ENCODE peak calls at places on chromosome 4, in seven cellular contexts. T is astrocyte; W is OCI-LY7; Q is CD8-positive, alpha-beta T cell; M is right lobe of liver; F is GM13977; C is lower leg skin. S is an unnamed sample.

GRCh38 chr4:20432098-20432497 is 180.4 kb downstream of the SLIT2 start:
- DNase-seq in T (peak), W (no peak), Q (no peak), M (no peak), F (no peak), C (no peak), S (no peak)

GRCh38 chr4:108852691-108853090 is 89.8 kb upstream of the ETNPPL start:
- DNase-seq in T (no peak), W (no peak), Q (no peak), M (no peak), F (no peak), C (no peak), S (no peak)

GRCh38 chr4:87213425-87213824 is 7.0 kb downstream of the KLHL8 start:
- DNase-seq in T (no peak), W (no peak), Q (no peak), M (no peak), F (no peak), C (no peak), S (no peak)

GRCh38 chr4:112058433-112058832 is 86.8 kb upstream of the FAM241A start:
- DNase-seq in T (peak), W (no peak), Q (no peak), M (no peak), F (no peak), C (no peak), S (no peak)

GRCh38 chr4:140158234-140159030 is 4.4 kb upstream of the MAML3 start:
- DNase-seq in T (peak), W (peak), Q (no peak), M (peak), F (no peak), C (no peak), S (peak)

GRCh38 chr4:26176621-26177121 is 144.1 kb upstream of the RBPJ start:
- DNase-seq in T (peak), W (no peak), Q (no peak), M (no peak), F (no peak), C (no peak), S (no peak)

GRCh38 chr4:2991243-2991642 is 27.9 kb downstream of the GRK4 start:
- DNase-seq in T (no peak), W (no peak), Q (no peak), M (no peak), F (no peak), C (no peak), S (no peak)

GRCh38 chr4:118014831-118015230 is 19.5 kb upstream of the NDST3 start:
- DNase-seq in T (no peak), W (no peak), Q (no peak), M (no peak), F (no peak), C (no peak), S (no peak)

DNA sequence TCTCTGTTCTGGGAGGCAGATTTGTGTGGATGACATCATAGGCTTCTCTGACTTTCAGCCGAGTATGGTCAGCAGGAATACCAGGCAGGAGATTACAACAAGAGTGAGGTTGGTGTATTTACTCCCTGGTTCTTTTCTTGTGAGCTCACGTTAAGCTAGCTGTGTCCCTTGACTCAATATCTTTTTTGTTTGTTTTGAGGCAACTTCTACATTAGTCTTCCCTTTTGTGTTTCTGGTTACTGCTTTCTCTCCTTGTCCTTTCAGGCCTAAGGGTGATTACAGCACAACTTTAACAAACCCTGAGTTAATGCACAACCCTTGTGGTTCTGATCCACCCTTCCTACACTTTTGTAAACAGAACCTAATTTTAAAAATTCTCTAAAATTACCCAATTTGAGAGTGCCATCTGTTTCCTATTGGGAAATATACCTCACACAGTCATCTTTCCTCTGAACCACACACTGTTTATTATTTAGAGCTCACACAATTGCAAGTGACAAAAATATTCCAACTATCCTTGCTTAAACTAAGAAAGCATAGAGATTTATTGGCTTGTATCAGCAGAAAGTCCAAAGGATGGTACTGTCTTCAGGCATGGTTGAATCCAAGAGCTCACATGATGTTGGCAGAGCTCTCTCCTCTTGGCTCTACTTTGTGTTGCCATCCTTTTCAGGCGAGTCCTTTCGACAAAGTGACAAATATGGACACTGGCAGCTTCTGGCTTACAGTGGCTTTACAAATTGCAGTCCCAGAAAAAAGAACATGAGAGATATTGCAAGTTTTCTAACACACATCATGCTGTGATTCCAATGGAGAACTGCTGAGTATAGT is 150.5 kb upstream of the DDIT4L start:
- DNase-seq in T (peak), W (no peak), Q (no peak), M (no peak), F (no peak), C (peak), S (no peak)
- TF ChIP-seq CTCF in T (no peak), W (no peak), Q (no peak), M (no peak), F (no peak), C (no peak), S (no peak)

GRCh38 chr4:145101091-145101490 is 3.0 kb downstream of the ABCE1 start:
- DNase-seq in T (no peak), W (no peak), Q (no peak), M (no peak), F (no peak), C (no peak), S (no peak)

GRCh38 chr4:145097821-145098674 is at the start of the genes ABCE1 and ANAPC10:
- DNase-seq in T (peak), W (peak), Q (peak), M (peak), F (peak), C (peak), S (peak)

GRCh38 chr4:145099653-145100052 is 1.5 kb downstream of the ABCE1 start:
- DNase-seq in T (peak), W (peak), Q (no peak), M (no peak), F (no peak), C (no peak), S (no peak)

GRCh38 chr4:145098675-145099037 is 545 bp downstream of the ABCE1 start:
- DNase-seq in T (peak), W (no peak), Q (peak), M (no peak), F (peak), C (peak), S (no peak)

GRCh38 chr4:145097331-145097820 is 620 bp downstream of the ANAPC10 start:
- DNase-seq in T (no peak), W (peak), Q (no peak), M (no peak), F (no peak), C (no peak), S (no peak)
- TF ChIP-seq CTCF in T (no peak), W (no peak), Q (no peak), M (no peak), F (no peak), C (no peak), S (no peak)

DNA sequence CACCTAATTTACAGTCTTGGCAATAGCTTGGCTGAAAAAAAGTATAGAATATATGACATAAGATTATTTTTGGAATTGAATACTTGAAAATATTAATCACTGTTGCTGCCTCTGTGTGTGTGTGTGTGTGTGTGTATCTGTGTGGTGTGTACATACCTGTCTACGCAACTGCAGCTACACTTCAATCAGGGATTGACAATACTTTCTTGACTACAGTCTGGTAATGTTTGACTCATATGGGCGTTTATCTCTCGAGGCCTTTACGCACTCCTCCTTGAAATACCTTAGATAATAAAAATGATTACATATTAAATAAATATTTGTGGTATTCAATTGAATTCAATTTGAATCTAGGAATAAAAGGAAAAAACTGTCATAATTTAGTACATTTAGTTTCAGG is 565.2 kb downstream of the PCDH18 start:
- DNase-seq in T (no peak), W (no peak), Q (no peak), M (no peak), F (no peak), C (no peak), S (no peak)
- TF ChIP-seq CTCF in T (no peak), W (no peak), Q (no peak), M (no peak), F (no peak), C (no peak), S (no peak)

GRCh38 chr4:15198070-15198727 is 195.9 kb downstream of the CPEB2 start:
- DNase-seq in T (peak), W (no peak), Q (no peak), M (no peak), F (no peak), C (no peak), S (no peak)
- TF ChIP-seq CTCF in T (no peak), W (no peak), Q (no peak), M (no peak), F (no peak), C (no peak), S (no peak)